ENCODE peak calls at places on chromosomes 16 and 17, in nine cellular contexts. Y is heart left ventricle, Z is right atrium auricular region, D is body of pancreas, O is heart right ventricle, B is fibroblast of lung, J is tibial nerve, A is cardiac muscle cell, U is HL-60. N is an unnamed sample.

GRCh38 chr16:13335894-13336293 is 434.5 kb downstream of the SHISA9 start:
- DNase-seq in A (no peak), D (no peak), B (no peak), Y (no peak), J (no peak), O (no peak), Z (no peak), U (no peak), N (no peak)

GRCh38 chr16:17476414-17477259 is 5.9 kb upstream of the XYLT1 start:
- DNase-seq in D (peak), Y (no peak), Z (no peak), B (peak), U (peak), J (no peak), A (peak), O (no peak), N (peak)

GRCh38 chr17:5758651-5759050 is 174.3 kb upstream of the NLRP1 start:
- DNase-seq in J (no peak), D (no peak), O (no peak), B (no peak), Z (no peak), A (no peak), Y (no peak), U (no peak), N (peak)

GRCh38 chr16:31256466-31256865 is 3.3 kb upstream of the ITGAM start:
- DNase-seq in Z (no peak), J (no peak), Y (no peak), O (no peak), D (no peak), U (no peak), B (no peak), A (no peak), N (no peak)

GRCh38 chr17:77721823-77722160 is 236.7 kb upstream of the TNRC6C start:
- DNase-seq in Z (no peak), U (no peak), O (no peak), A (no peak), D (no peak), J (no peak), Y (no peak), B (no peak), N (no peak)

GRCh38 chr16:51716195-51716594 is 565.1 kb upstream of the SALL1 start:
- DNase-seq in D (no peak), J (no peak), Z (no peak), U (no peak), B (no peak), Y (no peak), O (no peak), A (no peak), N (no peak)

GRCh38 chr16:89319883-89320716 is 102.6 kb downstream of the ZNF778 start:
- DNase-seq in A (peak), B (peak), J (no peak), Z (peak), O (peak), U (no peak), D (peak), Y (peak), N (peak)

GRCh38 chr17:67386965-67387551 is 10.0 kb downstream of the PITPNC1 start:
- DNase-seq in J (no peak), B (peak), U (peak), D (peak), A (peak), Z (no peak), O (peak), Y (no peak), N (no peak)

GRCh38 chr16:74732951-74733350 is 32.3 kb upstream of the MLKL start:
- DNase-seq in Z (no peak), U (no peak), Y (no peak), D (no peak), O (no peak), J (no peak), B (no peak), A (no peak), N (no peak)

GRCh38 chr16:28845173-28846079 is 722 bp downstream of the TUFM start:
- DNase-seq in D (peak), Z (no peak), U (peak), A (peak), B (no peak), J (no peak), O (no peak), Y (no peak), N (no peak)

GRCh38 chr16:68022728-68023537 is at the start of the genes DDX28 and DUS2:
- DNase-seq in Y (peak), J (peak), A (peak), D (peak), Z (peak), U (peak), O (peak), B (peak), N (peak)
- TF ChIP-seq CTCF in Y (no peak), J (no peak), A (no peak), D (no peak), Z (no peak), U (no peak), O (no peak), B (no peak), N (no peak)

DNA sequence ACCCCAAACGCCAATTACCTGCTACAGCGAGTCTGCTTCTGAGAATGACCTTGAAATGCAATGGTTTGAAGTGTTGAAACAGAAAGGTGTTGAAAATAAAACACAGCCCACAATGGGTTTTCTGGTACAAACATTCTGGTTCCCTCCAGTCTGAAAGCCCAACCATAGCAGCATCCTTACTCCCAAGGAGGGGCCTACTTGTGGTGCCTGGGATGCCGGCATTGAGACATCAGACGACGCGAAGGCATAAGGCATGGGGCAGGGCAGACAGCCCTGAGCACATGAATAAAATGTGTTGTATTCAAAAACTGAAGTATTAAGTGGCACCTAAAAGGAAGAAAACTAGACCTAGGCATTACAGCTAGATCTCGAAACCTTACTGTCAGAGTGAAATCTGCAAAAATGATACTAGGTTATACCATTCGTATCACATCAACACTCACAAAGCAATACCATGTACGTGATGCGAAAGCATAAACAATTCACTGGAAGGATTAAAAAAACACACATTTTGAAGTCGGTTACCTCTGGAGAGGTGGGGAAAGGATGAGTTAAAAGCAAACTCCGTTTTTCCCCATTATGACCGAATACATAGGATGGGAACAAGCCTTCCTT is 750 bp downstream of the NUDT21 start:
- DNase-seq in D (no peak), J (no peak), A (peak), B (peak), Y (no peak), Z (no peak), U (peak), O (no peak), N (peak)
- H3K27ac ChIP-seq in D (no peak), J (peak), A (peak), B (peak), Y (peak), Z (peak), U (peak), O (peak), N (peak)

GRCh38 chr17:40190197-40191021 is 13.1 kb downstream of the RAPGEFL1 start:
- DNase-seq in J (no peak), D (peak), A (peak), B (no peak), O (no peak), Z (no peak), Y (no peak), U (no peak), N (no peak)
- TF ChIP-seq CTCF in J (no peak), D (no peak), A (peak), B (peak), O (no peak), Z (no peak), Y (peak), U (no peak), N (no peak)

DNA sequence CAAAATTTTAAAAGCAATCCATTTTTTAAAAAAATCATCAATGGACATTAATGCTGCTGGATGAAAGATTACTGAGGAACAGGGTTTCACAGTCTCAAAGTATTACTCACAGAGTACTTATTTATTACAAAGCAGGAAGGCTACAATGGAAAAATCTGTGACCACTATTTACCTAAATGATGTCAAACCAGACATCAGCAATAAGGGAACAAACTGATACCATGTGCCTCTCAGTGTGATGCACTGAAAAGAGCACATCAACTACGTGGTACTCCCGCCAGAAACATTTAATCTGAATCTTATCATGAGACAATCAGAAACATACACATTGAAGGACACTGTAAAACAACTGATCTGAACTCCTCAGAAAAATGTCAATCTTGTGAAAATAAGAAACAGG is 124.2 kb downstream of the PARN start:
- DNase-seq in U (no peak), Z (no peak), Y (no peak), O (no peak), D (no peak), B (peak), J (no peak), A (no peak), N (no peak)
- H3K27ac ChIP-seq in U (no peak), Z (no peak), Y (no peak), O (no peak), D (peak), B (no peak), J (no peak), A (no peak), N (no peak)

DNA sequence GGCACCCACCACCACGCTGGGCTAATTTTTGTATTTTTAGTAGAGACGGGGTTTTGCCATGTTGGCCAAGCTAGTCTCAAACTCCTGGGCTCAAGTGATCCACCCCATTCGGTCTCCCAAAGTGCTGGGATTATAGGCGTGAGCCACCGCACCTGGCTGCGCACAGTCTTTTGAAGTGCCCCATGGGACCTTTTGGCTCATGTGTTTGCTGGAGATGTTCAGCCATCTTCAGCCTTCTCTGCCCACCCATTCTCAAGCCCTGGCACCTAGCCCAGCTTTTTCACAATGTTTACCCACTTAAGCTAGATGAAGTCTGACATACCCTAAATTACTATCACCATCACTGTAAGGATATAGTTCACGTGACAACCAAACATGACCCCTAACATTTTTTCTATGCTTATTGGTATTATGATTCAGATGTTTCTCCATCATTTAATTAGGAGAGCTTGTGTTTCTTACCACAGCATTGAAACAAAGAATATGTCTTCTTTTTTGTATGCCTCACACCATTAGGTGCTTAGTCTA is 32.3 kb downstream of the PECAM1 start:
- DNase-seq in J (no peak), D (no peak), Y (no peak), O (no peak), B (peak), U (no peak), A (no peak), Z (no peak), N (no peak)
- TF ChIP-seq CTCF in J (no peak), D (no peak), Y (no peak), O (no peak), B (no peak), U (no peak), A (no peak), Z (no peak), N (no peak)

GRCh38 chr17:78789663-78790181 is 7.6 kb upstream of the CYTH1 start:
- DNase-seq in D (peak), U (no peak), O (peak), Y (peak), Z (peak), J (peak), B (peak), A (no peak), N (no peak)

GRCh38 chr17:78789149-78789662 is 7.1 kb upstream of the CYTH1 start:
- DNase-seq in U (no peak), Y (no peak), O (no peak), Z (no peak), D (peak), J (no peak), A (no peak), B (no peak), N (no peak)

GRCh38 chr17:78791840-78792709 is 10.0 kb upstream of the CYTH1 start:
- DNase-seq in A (no peak), O (no peak), Z (no peak), D (no peak), J (no peak), U (no peak), B (no peak), Y (no peak), N (no peak)

GRCh38 chr17:78788451-78788850 is 6.4 kb upstream of the CYTH1 start:
- DNase-seq in J (no peak), O (no peak), Z (no peak), D (no peak), B (no peak), U (no peak), Y (no peak), A (no peak), N (no peak)

GRCh38 chr17:78790552-78790951 is 8.5 kb upstream of the CYTH1 start:
- DNase-seq in D (no peak), Y (no peak), U (no peak), B (no peak), J (no peak), O (no peak), Z (no peak), A (no peak), N (no peak)
- H3K27ac ChIP-seq in D (peak), Y (no peak), U (no peak), B (no peak), J (no peak), O (peak), Z (no peak), A (no peak), N (peak)

DNA sequence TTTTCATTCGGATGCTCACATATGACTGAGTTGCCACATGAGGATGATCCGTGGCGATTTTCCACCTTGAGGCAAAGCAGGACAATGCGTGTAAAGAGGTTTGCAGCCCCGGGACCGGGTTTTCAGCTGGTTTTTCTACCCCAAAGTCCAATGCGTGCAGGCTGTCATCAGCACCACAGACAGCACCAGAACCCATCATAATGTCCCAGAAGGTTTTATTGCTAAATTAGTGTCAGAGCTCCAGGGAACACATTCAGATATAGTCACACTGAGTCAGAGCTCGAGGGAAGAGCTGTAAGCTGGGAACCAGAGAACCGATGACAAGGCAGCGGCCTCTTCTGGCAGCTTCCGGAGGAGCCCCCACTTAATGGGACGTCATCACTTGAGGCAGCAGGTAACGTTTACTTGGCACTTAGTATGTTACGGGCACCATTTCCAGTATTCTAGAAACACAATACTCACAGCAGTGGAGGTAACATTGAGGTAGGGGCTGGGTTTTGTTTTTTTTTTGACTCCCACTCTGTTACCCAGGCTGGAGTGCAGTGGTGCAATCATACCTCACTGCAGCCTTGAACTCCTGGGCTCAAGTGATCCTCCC is 8.9 kb upstream of the NAGPA start:
- DNase-seq in B (no peak), U (no peak), J (no peak), Y (no peak), O (no peak), Z (no peak), A (peak), D (no peak), N (no peak)
- TF ChIP-seq CTCF in B (no peak), U (peak), J (no peak), Y (no peak), O (no peak), Z (no peak), A (no peak), D (no peak), N (no peak)

N was measured in RWPE1.